ENCODE peak calls at places on chromosomes 16 and 17, in seven cellular contexts. U, T, F, P, Q, S and A are unnamed samples.

GRCh38 chr16:21666772-21667171 is 3.0 kb downstream of the OTOA start:
- DNase-seq in Q (no peak), S (no peak), T (no peak), P (no peak), F (no peak), U (no peak), A (no peak)

GRCh38 chr17:70313031-70313430 is 143.7 kb downstream of the KCNJ2 start:
- DNase-seq in F (no peak), P (no peak), S (no peak), Q (no peak), U (no peak), T (no peak), A (no peak)

GRCh38 chr17:37683454-37683984 is 40.3 kb upstream of the DDX52 start:
- DNase-seq in Q (no peak), P (no peak), U (no peak), T (no peak), F (no peak), S (no peak), A (no peak)

GRCh38 chr16:47712276-47713224 is 251.4 kb downstream of the PHKB start:
- DNase-seq in P (no peak), F (no peak), S (no peak), T (no peak), Q (no peak), U (no peak), A (no peak)

GRCh38 chr16:3235856-3236669 is 1.1 kb upstream of the ZNF200 start:
- DNase-seq in F (no peak), Q (no peak), S (no peak), U (peak), P (peak), T (peak), A (no peak)

GRCh38 chr16:63981639-63982038 is 1140.2 kb downstream of the CDH11 start:
- DNase-seq in F (no peak), Q (no peak), T (no peak), P (no peak), U (no peak), S (no peak), A (no peak)

GRCh38 chr17:2796164-2797140 is at the start of gene RAP1GAP2:
- DNase-seq in F (no peak), S (no peak), T (no peak), P (no peak), Q (peak), U (peak), A (peak)

GRCh38 chr16:22123146-22123545 is 30.8 kb downstream of the VWA3A start:
- DNase-seq in P (no peak), T (no peak), Q (no peak), U (no peak), F (no peak), S (no peak), A (no peak)

GRCh38 chr17:8894673-8895578 is 27.5 kb upstream of the PIK3R6 start:
- DNase-seq in P (no peak), F (peak), T (no peak), S (peak), U (peak), Q (peak), A (peak)

GRCh38 chr16:87487361-87487924 is 5.4 kb downstream of the ZCCHC14 start:
- DNase-seq in U (peak), F (no peak), Q (no peak), T (no peak), P (peak), S (no peak), A (peak)

GRCh38 chr17:82331345-82331939 is 2.1 kb downstream of the SECTM1 start:
- DNase-seq in S (no peak), P (no peak), U (no peak), T (no peak), F (no peak), Q (no peak), A (no peak)

GRCh38 chr17:45994987-45995386 is 4.1 kb upstream of the STH start:
- DNase-seq in U (no peak), S (no peak), Q (no peak), F (no peak), T (no peak), P (no peak), A (no peak)

GRCh38 chr17:18951941-18952842 is at the start of gene SLC5A10:
- DNase-seq in F (no peak), Q (no peak), U (no peak), P (no peak), S (peak), T (no peak), A (no peak)

GRCh38 chr17:83194189-83194565 is 114.8 kb downstream of the METRNL start:
- DNase-seq in T (peak), S (no peak), U (peak), P (no peak), Q (peak), F (no peak), A (peak)

GRCh38 chr17:55496094-55496881 is 15.0 kb downstream of the SMIM36 start:
- DNase-seq in P (no peak), F (no peak), Q (peak), T (no peak), U (peak), S (no peak), A (no peak)

GRCh38 chr16:65214196-65214595 is 92.3 kb upstream of the CDH11 start:
- DNase-seq in P (no peak), T (no peak), Q (no peak), S (no peak), F (no peak), U (no peak), A (no peak)

GRCh38 chr16:53465606-53466290 is 31.5 kb downstream of the RBL2 start:
- DNase-seq in T (no peak), P (no peak), U (peak), F (no peak), S (no peak), Q (no peak), A (no peak)

GRCh38 chr16:80554037-80554436 is 13.2 kb downstream of the DYNLRB2 start:
- DNase-seq in F (no peak), T (no peak), S (no peak), U (no peak), Q (no peak), P (no peak), A (no peak)

GRCh38 chr16:79278506-79278905 is 322.0 kb downstream of the MAF start:
- DNase-seq in F (no peak), Q (no peak), T (no peak), P (no peak), U (no peak), S (peak), A (no peak)

GRCh38 chr16:796296-797119 is 4.0 kb downstream of the GNG13 start:
- DNase-seq in Q (no peak), U (no peak), F (no peak), T (no peak), S (no peak), P (no peak), A (no peak)

GRCh38 chr16:2975161-2975795 is 5.0 kb downstream of the PKMYT1 start:
- DNase-seq in T (no peak), U (no peak), S (no peak), Q (no peak), F (no peak), P (no peak), A (no peak)

GRCh38 chr17:77691216-77692085 is 267.1 kb upstream of the TNRC6C start:
- DNase-seq in P (no peak), Q (no peak), F (no peak), U (no peak), T (no peak), S (no peak), A (peak)

GRCh38 chr17:784143-784542 is 2.0 kb downstream of the MRM3 start:
- DNase-seq in Q (no peak), T (no peak), S (no peak), P (no peak), F (no peak), U (no peak), A (no peak)

GRCh38 chr17:56009795-56010715 is 143.2 kb upstream of the ANKFN1 start:
- DNase-seq in S (no peak), P (no peak), U (no peak), Q (no peak), F (no peak), T (no peak), A (no peak)

GRCh38 chr16:85169333-85170065 is 57.2 kb upstream of the CIBAR2 start:
- DNase-seq in S (no peak), T (no peak), P (no peak), Q (no peak), U (no peak), F (peak), A (no peak)

GRCh38 chr17:77609553-77610517 is 348.7 kb upstream of the TNRC6C start:
- DNase-seq in F (no peak), T (peak), P (no peak), Q (no peak), U (peak), S (no peak), A (peak)

GRCh38 chr16:51473091-51473490 is 322.0 kb upstream of the SALL1 start:
- DNase-seq in Q (no peak), F (no peak), P (no peak), T (no peak), S (no peak), U (no peak), A (no peak)

GRCh38 chr16:58629681-58630640 is at the start of gene CNOT1:
- DNase-seq in Q (peak), U (peak), F (peak), S (peak), P (peak), T (peak), A (peak)

GRCh38 chr17:57530508-57530907 is 214.6 kb downstream of the CCDC182 start:
- DNase-seq in P (no peak), Q (no peak), T (peak), S (no peak), U (no peak), F (no peak), A (no peak)

DNA sequence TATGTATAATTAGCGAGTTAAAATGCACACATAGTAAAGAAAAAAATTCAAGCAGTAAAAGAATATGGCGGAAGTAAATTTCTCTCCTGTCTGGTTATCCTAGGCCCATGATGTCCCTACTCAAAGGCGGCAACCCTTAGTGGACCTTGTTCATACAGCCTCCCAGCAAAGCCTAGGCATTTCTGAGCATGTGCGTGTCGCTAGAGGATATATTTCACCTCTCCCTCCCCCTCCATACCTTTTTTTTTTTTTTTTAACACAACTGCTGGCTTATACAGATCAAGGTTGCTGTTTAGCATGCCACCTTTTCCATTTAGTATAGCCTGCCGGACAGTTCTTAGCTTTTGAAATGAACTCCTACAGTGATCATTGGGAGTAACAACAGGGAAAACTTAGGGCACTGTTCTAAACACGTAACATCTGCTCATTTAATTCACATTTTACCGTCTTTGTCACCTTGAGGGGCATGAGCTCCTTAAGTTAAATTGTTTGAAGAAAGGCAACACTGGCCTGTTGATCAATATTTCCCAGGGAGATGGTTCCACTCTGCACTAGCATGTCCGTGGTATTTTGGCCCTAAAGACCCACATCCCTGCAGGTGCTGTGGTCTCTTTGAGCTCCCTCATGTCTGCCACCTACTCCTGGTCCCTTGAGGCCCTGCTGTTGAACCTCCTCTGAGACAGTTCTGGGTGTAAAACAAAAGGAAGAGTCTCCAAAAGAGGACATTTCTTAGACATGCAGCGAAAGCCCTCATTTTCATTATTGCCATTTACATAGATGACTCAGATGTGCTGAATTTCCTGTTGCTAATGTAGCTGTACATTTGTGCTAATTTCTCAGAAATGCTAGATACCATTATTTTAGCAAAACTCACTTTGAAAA is 4.1 kb upstream of the TNFRSF13B start:
- DNase-seq in F (no peak), T (no peak), P (no peak), S (no peak), Q (no peak), U (no peak), A (peak)
- TF ChIP-seq POLR2A in F (no peak), T (no peak), P (no peak), S (peak), Q (no peak), U (no peak), A (no peak)

GRCh38 chr16:10322723-10323527 is 62.9 kb upstream of the ATF7IP2 start:
- DNase-seq in U (no peak), T (no peak), F (no peak), S (no peak), Q (no peak), P (no peak), A (no peak)

GRCh38 chr16:10326647-10327046 is 59.2 kb upstream of the ATF7IP2 start:
- DNase-seq in Q (no peak), U (no peak), S (no peak), F (no peak), P (no peak), T (no peak), A (no peak)

GRCh38 chr16:10323528-10323869 is 62.4 kb upstream of the ATF7IP2 start:
- DNase-seq in S (no peak), P (no peak), U (no peak), F (no peak), Q (no peak), T (no peak), A (no peak)

GRCh38 chr16:10324210-10324609 is 61.7 kb upstream of the ATF7IP2 start:
- DNase-seq in F (no peak), T (no peak), U (no peak), Q (no peak), S (no peak), P (no peak), A (no peak)

GRCh38 chr16:10325783-10326543 is 59.9 kb upstream of the ATF7IP2 start:
- DNase-seq in F (no peak), P (no peak), Q (no peak), S (no peak), U (peak), T (no peak), A (no peak)
- TF ChIP-seq POLR2A in F (no peak), P (no peak), Q (no peak), S (no peak), U (no peak), T (no peak), A (no peak)

GRCh38 chr16:89562939-89563338 is 2.5 kb downstream of the RPL13 start:
- DNase-seq in P (no peak), Q (no peak), T (no peak), U (no peak), S (no peak), F (no peak), A (no peak)

GRCh38 chr16:89563639-89564392 is 3.3 kb downstream of the RPL13 start:
- DNase-seq in F (no peak), Q (no peak), P (no peak), S (no peak), T (no peak), U (no peak), A (no peak)

GRCh38 chr16:89562027-89562599 is 1.6 kb downstream of the RPL13 start:
- DNase-seq in F (no peak), U (no peak), S (no peak), Q (no peak), P (no peak), T (no peak), A (no peak)

GRCh38 chr16:89560413-89561194 is at the start of gene RPL13:
- DNase-seq in U (peak), Q (peak), P (peak), F (peak), S (peak), T (peak), A (peak)

GRCh38 chr16:89561195-89562026 is 929 bp downstream of the RPL13 start:
- DNase-seq in T (no peak), U (no peak), P (no peak), Q (no peak), F (no peak), S (no peak), A (no peak)
- TF ChIP-seq POLR2A in T (no peak), U (no peak), P (no peak), Q (no peak), F (no peak), S (no peak), A (no peak)

GRCh38 chr17:66632716-66633115 is 202.2 kb upstream of the CACNG5 start:
- DNase-seq in Q (no peak), P (no peak), S (no peak), T (no peak), U (no peak), F (no peak), A (peak)
- TF ChIP-seq POLR2A in Q (no peak), P (no peak), S (no peak), T (no peak), U (no peak), F (no peak), A (no peak)

DNA sequence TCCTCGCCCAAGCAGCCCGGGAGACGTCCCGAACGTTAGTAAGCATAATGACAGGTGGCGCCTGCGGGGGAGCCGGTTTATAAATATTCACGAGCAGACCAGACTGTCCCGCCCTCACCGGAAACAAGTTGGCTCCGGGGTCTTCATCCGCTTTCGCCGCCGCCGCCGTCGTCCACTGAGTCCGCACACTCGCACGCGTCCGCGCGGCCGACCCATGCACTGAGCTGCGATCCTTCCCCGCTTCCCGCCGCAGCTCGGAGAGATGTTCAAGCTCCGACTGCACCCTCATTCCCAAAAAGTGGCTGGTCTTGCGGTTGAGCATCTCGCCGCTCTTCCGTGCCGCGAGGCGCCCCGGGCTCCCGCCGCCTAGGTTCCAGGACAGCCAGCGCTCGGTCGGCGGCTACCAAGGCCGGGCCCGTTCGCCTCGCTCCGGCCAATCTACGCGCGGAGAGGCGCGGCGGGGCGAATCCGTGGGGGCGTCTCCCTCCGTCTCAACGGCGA is 385 bp downstream of the CFAP119 start:
- DNase-seq in P (peak), F (no peak), S (peak), T (no peak), U (peak), Q (no peak), A (no peak)
- TF ChIP-seq POLR2A in P (no peak), F (no peak), S (no peak), T (no peak), U (no peak), Q (no peak), A (no peak)

GRCh38 chr16:72098936-72099335 is 5.3 kb downstream of the DHX38 start:
- DNase-seq in F (no peak), T (no peak), U (no peak), Q (no peak), P (no peak), S (no peak), A (no peak)

GRCh38 chr16:72093448-72094265 is at the start of the genes DHX38 and TXNL4B:
- DNase-seq in U (peak), F (peak), Q (peak), T (peak), P (peak), S (peak), A (peak)

GRCh38 chr16:72094266-72094610 is 591 bp downstream of the DHX38 start:
- DNase-seq in Q (no peak), P (no peak), U (no peak), T (no peak), S (no peak), F (no peak), A (no peak)

GRCh38 chr16:72091217-72091616 is 2.2 kb downstream of the TXNL4B start:
- DNase-seq in P (no peak), F (no peak), Q (no peak), S (no peak), U (no peak), T (no peak), A (no peak)

GRCh38 chr16:72092832-72093447 is 480 bp downstream of the TXNL4B start:
- DNase-seq in F (peak), Q (no peak), U (peak), S (no peak), P (no peak), T (no peak), A (no peak)
- TF ChIP-seq POLR2A in F (no peak), Q (no peak), U (no peak), S (no peak), P (no peak), T (no peak), A (no peak)

GRCh38 chr17:76561799-76562268 is 22.0 kb downstream of the PRCD start:
- DNase-seq in Q (no peak), S (no peak), T (no peak), F (no peak), P (no peak), U (peak), A (no peak)
- TF ChIP-seq POLR2A in Q (no peak), S (no peak), T (no peak), F (no peak), P (no peak), U (no peak), A (no peak)

DNA sequence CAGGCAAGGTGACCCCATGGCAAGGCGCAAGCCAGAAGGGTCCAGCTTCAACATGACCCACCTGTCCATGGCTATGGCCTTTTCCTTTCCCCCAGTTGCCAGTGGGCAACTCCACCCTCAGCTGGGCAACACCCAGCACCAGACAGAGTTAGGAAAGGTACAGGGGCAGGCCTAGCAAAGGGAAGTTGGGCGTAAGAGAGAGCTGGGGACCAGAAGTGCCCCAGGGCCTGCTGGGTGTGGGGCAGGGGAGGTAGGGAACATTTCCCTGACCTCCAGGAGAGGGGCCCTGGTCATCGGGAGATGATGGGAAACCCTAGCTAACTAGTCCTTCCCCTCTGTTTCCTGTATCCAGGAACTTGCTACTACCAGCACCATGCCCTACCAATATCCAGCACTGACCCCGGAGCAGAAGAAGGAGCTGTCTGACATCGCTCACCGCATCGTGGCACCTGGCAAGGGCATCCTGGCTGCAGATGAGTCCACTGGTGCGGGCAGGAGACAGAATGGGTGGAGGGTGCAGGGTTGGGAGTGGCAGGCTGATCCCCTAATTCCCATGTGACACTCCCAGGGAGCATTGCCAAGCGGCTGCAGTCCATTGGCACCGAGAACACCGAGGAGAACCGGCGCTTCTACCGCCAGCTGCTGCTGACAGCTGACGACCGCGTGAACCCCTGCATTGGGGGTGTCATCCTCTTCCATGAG is 1.5 kb downstream of the ALDOA start:
- DNase-seq in S (no peak), Q (no peak), P (no peak), F (no peak), T (no peak), U (no peak), A (no peak)
- TF ChIP-seq POLR2A in S (peak), Q (no peak), P (no peak), F (no peak), T (no peak), U (no peak), A (no peak)

DNA sequence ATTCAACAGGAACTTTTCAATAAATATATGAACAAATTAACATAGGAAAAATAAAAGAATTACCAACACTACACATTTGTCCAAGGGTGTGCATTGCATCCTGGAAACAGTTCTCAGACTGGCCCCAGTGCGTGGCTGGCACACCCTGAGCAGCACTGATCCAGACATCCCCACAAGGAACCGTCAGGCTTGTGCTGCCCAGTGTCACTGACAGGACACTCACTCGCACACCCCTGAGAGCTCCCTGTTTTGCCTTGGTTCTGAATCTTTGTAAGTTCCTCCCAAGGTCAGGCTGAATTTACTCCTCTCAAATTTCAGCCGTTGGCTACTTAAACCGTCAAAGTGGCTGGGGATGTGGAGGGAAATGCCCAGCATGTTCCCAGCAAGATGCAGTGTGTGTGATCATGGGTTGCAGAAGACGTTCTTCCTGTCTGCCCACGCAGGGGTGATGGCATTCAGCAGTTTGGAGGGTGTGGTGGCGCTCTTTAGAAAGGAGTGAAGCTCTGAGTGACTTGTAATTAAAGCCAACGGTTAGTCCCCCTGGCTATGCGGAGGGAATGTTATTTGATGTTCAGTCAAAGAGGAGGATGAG is 1.7 kb downstream of the MT2A start:
- DNase-seq in U (peak), P (no peak), F (no peak), T (peak), S (no peak), Q (peak), A (no peak)
- TF ChIP-seq POLR2A in U (no peak), P (peak), F (peak), T (no peak), S (no peak), Q (no peak), A (no peak)